ENCODE peak calls at places on chromosomes 6 and 20, in five cellular contexts. J is transverse colon, O is heart left ventricle, D is upper lobe of left lung, Z is spleen. M is an unnamed sample.

GRCh38 chr20:15191082-15191723 is 853.8 kb upstream of the FLRT3 start:
- DNase-seq in D (no peak), O (no peak), J (no peak), Z (no peak), M (no peak)

GRCh38 chr20:33239979-33240736 is 4.4 kb downstream of the BPIFA1 start:
- DNase-seq in Z (no peak), J (no peak), D (no peak), O (no peak), M (no peak)

GRCh38 chr6:40896696-40897095 is 142.3 kb downstream of the UNC5CL start:
- DNase-seq in Z (no peak), J (no peak), O (no peak), D (no peak), M (no peak)

GRCh38 chr6:136728033-136728939 is 64.0 kb downstream of the MAP3K5 start:
- DNase-seq in D (no peak), J (no peak), Z (no peak), O (no peak), M (no peak)

GRCh38 chr6:131199568-131200272 is 64.5 kb downstream of the AKAP7 start:
- DNase-seq in O (peak), J (peak), D (peak), Z (peak), M (peak)

GRCh38 chr20:63495771-63496403 is 3.0 kb downstream of the EEF1A2 start:
- DNase-seq in D (peak), O (peak), J (peak), Z (peak), M (peak)

GRCh38 chr6:149331043-149331807 is 13.7 kb downstream of the TAB2 start:
- DNase-seq in D (no peak), Z (no peak), J (no peak), O (no peak), M (no peak)

GRCh38 chr6:73394577-73395354 is at the start of gene DDX43:
- DNase-seq in J (peak), O (no peak), Z (peak), D (peak), M (peak)

GRCh38 chr6:34340906-34341480 is 51.5 kb downstream of the NUDT3 start:
- DNase-seq in D (no peak), O (no peak), J (no peak), Z (no peak), M (no peak)

GRCh38 chr6:129641344-129641743 is 68.6 kb downstream of the ARHGAP18 start:
- DNase-seq in Z (no peak), O (no peak), J (no peak), D (no peak), M (no peak)

GRCh38 chr20:35866446-35867202 is 87.7 kb downstream of the SCAND1 start:
- DNase-seq in O (no peak), D (no peak), Z (no peak), J (no peak), M (no peak)

GRCh38 chr6:105834548-105834947 is 251.6 kb upstream of the PRDM1 start:
- DNase-seq in D (no peak), O (no peak), J (no peak), Z (no peak), M (no peak)

GRCh38 chr6:129648819-129649491 is 61.0 kb downstream of the ARHGAP18 start:
- DNase-seq in J (no peak), Z (no peak), D (no peak), O (no peak), M (no peak)

GRCh38 chr6:118249680-118250079 is 298.4 kb upstream of the PLN start:
- DNase-seq in J (no peak), O (no peak), D (no peak), Z (no peak), M (no peak)

GRCh38 chr6:19896580-19897010 is 59.4 kb downstream of the ID4 start:
- DNase-seq in D (no peak), J (no peak), O (no peak), Z (no peak), M (no peak)

GRCh38 chr20:19864130-19864529 is 106.1 kb downstream of the RIN2 start:
- DNase-seq in O (no peak), J (no peak), Z (no peak), D (no peak), M (no peak)

GRCh38 chr6:1242021-1242420 is 69.9 kb upstream of the FOXQ1 start:
- DNase-seq in D (no peak), O (no peak), J (no peak), Z (no peak), M (no peak)

GRCh38 chr6:25889877-25890853 is 16.1 kb upstream of the SLC17A3 start:
- DNase-seq in Z (no peak), O (no peak), J (peak), D (no peak), M (peak)

GRCh38 chr20:62678553-62678952 is 30.1 kb upstream of the NTSR1 start:
- DNase-seq in Z (no peak), J (no peak), O (no peak), D (no peak), M (no peak)

GRCh38 chr6:126174697-126175096 is 165.2 kb upstream of the CENPW start:
- DNase-seq in O (no peak), D (no peak), J (no peak), Z (no peak), M (no peak)

GRCh38 chr20:41142914-41143313 is 5.6 kb downstream of the PLCG1 start:
- DNase-seq in D (peak), J (peak), Z (no peak), O (no peak), M (peak)

GRCh38 chr6:137148291-137149076 is 25.0 kb downstream of the IL22RA2 start:
- DNase-seq in Z (no peak), J (no peak), D (peak), O (no peak), M (no peak)

GRCh38 chr6:42618105-42618504 is 54.3 kb downstream of the UBR2 start:
- DNase-seq in O (no peak), D (no peak), Z (no peak), J (no peak), M (no peak)

GRCh38 chr6:43910638-43911353 is 140.8 kb downstream of the VEGFA start:
- DNase-seq in J (no peak), Z (no peak), O (no peak), D (no peak), M (no peak)
- TF ChIP-seq POLR2A in J (no peak), Z (no peak), O (no peak), D (no peak), M (no peak)

DNA sequence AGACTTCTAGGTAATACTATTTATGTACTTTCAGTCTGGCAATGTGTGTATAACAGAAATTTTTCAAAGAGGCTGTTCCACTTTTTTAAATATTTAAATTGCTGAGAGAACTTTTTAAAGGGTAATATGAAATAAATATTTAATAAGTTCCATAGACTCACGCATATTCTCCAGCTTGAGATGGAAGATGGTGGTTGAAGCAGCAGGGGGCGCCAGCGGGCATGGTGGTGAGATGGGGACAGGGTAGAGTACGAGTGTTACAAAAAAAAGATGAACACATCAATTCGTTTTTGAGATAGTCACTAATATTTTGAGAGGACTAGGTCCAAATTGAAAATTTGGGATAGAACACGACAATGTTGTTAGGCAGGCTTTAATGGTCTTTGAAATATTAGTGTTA is 68.4 kb downstream of the RSPO3 start:
- DNase-seq in Z (peak), D (peak), O (peak), J (peak), M (peak)
- TF ChIP-seq CTCF in Z (peak), D (peak), O (no peak), J (peak), M (peak)

GRCh38 chr6:31740397-31741223 is 805 bp downstream of the MSH5 start:
- DNase-seq in J (peak), O (no peak), D (peak), Z (peak), M (no peak)

GRCh38 chr6:31737315-31738047 is 1.2 kb upstream of the CLIC1 start:
- DNase-seq in Z (no peak), J (peak), O (no peak), D (peak), M (no peak)

GRCh38 chr6:31741815-31742214 is 2.0 kb downstream of the MSH5 start:
- DNase-seq in Z (no peak), D (no peak), J (no peak), O (no peak), M (no peak)

GRCh38 chr6:31738048-31738979 is 1.5 kb upstream of the MSH5 start:
- DNase-seq in O (peak), D (peak), J (peak), Z (peak), M (peak)

DNA sequence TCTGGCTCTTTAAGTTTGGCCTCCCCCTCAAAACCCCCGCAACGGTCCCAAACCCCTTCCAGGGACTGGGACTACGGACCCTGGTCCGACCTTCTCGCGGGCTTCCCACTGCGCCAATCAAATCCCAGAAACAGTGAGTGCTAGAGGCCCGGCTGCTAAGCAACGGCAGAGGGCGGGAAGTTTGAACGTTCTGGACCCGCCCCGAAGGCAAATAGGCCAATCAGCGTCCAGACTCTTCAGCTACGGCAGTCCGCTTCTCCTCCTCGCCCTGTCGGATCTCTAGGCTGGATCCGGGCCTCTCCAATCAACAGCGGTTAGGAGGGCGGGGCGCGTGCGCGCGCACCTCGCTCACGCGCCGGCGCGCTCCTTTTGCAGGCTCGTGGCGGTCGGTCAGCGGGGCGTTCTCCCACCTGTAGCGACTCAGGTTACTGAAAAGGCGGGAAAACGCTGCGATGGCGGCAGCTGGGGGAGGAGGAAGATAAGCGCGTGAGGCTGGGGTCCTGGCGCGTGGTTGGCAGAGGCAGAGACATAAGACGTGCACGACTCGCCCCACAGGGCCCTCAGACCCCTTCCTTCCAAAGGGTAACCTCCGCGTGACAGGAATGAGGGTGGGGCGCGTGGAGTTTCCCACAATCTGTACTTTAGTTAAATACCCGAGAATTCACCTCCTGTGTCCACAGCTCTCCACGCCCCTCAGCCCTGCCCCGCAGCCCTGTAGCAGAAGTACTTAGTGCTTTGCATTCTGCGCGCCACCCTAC is at the start of gene MSH5:
- DNase-seq in D (peak), J (peak), O (peak), Z (peak), M (peak)
- TF ChIP-seq POLR2A in D (no peak), J (peak), O (peak), Z (no peak), M (peak)

GRCh38 chr20:45944965-45945677 is 10.6 kb downstream of the PCIF1 start:
- DNase-seq in O (no peak), J (no peak), D (no peak), Z (no peak), M (no peak)
- TF ChIP-seq CTCF in O (no peak), J (no peak), D (no peak), Z (no peak), M (no peak)

GRCh38 chr20:10306440-10307358 is 88.1 kb downstream of the SNAP25 start:
- DNase-seq in Z (no peak), O (no peak), J (no peak), D (no peak), M (no peak)
- TF ChIP-seq POLR2A in Z (no peak), O (no peak), J (no peak), D (no peak), M (no peak)

GRCh38 chr6:11979866-11980265 is 32.2 kb upstream of the HIVEP1 start:
- DNase-seq in O (no peak), D (no peak), J (no peak), Z (no peak), M (no peak)
- TF ChIP-seq CTCF in O (no peak), D (no peak), J (no peak), Z (no peak), M (no peak)

DNA sequence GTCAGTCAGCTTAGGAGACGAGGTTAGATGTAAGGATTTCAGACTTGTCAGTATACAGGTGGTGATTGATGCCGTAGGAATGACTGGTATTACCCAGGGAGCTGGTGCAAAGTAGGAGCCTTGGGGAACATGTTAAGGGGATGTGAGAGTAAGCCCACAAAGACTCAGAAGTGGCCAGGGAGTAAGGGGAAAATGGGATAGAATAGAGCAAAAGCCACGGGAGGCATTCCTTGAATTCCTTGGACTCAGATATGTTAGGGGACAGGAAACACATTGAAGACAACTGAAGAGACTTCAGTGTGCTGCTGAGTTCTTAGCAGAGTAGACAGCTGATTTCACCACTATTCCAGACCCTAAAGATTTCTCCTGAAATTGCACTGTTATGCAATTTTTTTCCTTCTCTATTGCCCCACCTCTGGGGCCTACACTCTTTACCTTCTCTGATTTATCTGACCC is 1.2 kb upstream of the ACAT2 start:
- DNase-seq in D (no peak), J (no peak), Z (no peak), O (no peak), M (no peak)
- TF ChIP-seq POLR2A in D (no peak), J (no peak), Z (no peak), O (no peak), M (no peak)

GRCh38 chr6:90216081-90216977 is 80.3 kb downstream of the BACH2 start:
- DNase-seq in J (peak), D (peak), Z (peak), O (no peak), M (peak)
- TF ChIP-seq CTCF in J (no peak), D (no peak), Z (no peak), O (no peak), M (no peak)

M was measured in Peyer's patch.